ENCODE peak calls at places on chromosomes 5 and 9, in seven cellular contexts. W, E, F, C, Q, J and U are unnamed samples.

GRCh38 chr9:103586721-103587120 is 507.4 kb upstream of the SMC2 start:
- DNase-seq in C (no peak), J (no peak), Q (no peak), F (no peak), W (no peak), E (no peak), U (no peak)

GRCh38 chr9:85978496-85978895 is 37.5 kb downstream of the NAA35 start:
- DNase-seq in W (no peak), Q (no peak), E (no peak), F (no peak), C (no peak), J (no peak), U (no peak)

GRCh38 chr5:67202830-67203229 is 6.2 kb upstream of the CD180 start:
- DNase-seq in J (no peak), W (no peak), C (no peak), E (no peak), Q (no peak), F (no peak), U (no peak)

GRCh38 chr5:75963554-75963953 is 119.6 kb upstream of the SV2C start:
- DNase-seq in F (no peak), W (no peak), J (no peak), E (no peak), Q (no peak), C (no peak), U (no peak)

GRCh38 chr9:97475079-97475478 is 26.4 kb upstream of the TMOD1 start:
- DNase-seq in F (no peak), J (no peak), E (no peak), C (no peak), Q (no peak), W (peak), U (no peak)

GRCh38 chr9:107286057-107286456 is 3.0 kb downstream of the RAD23B start:
- DNase-seq in F (no peak), E (no peak), J (no peak), Q (no peak), C (no peak), W (peak), U (no peak)

GRCh38 chr5:82150562-82150961 is 127.6 kb downstream of the RPS23 start:
- DNase-seq in W (peak), C (no peak), J (no peak), Q (no peak), F (no peak), E (no peak), U (no peak)

GRCh38 chr9:133619791-133620190 is 10.6 kb upstream of the FAM163B start:
- DNase-seq in Q (peak), J (no peak), W (no peak), F (peak), C (no peak), E (no peak), U (no peak)

GRCh38 chr5:142421625-142422397 is 97.0 kb upstream of the SPRY4 start:
- DNase-seq in C (no peak), F (no peak), J (no peak), Q (no peak), W (no peak), E (no peak), U (no peak)

GRCh38 chr5:134545070-134545868 is 19.8 kb downstream of the JADE2 start:
- DNase-seq in C (no peak), E (peak), J (no peak), Q (no peak), F (no peak), W (no peak), U (no peak)

GRCh38 chr9:70868044-70868443 is 253.4 kb downstream of the TRPM3 start:
- DNase-seq in J (no peak), Q (no peak), C (no peak), E (no peak), F (no peak), W (no peak), U (no peak)